ENCODE peak calls at places on chromosomes 16 and 17, in six cellular contexts. S is tibial artery, J is MM.1S, K is mammary epithelial cell, N is OCI-LY7, E is heart left ventricle. Q is an unnamed sample. For H3K36me3, the result is how much of the 10 kb centered on the place peaks cover.

GRCh38 chr16:67770371-67770991 is 35.9 kb downstream of the RANBP10 start:
- DNase-seq in S (no peak), J (no peak), K (no peak), N (no peak), E (no peak), Q (no peak)

GRCh38 chr17:9101356-9101755 is 80.0 kb downstream of the NTN1 start:
- DNase-seq in S (no peak), J (no peak), K (no peak), N (no peak), E (no peak), Q (peak)

GRCh38 chr17:33506889-33507650 is 214.0 kb upstream of the ASIC2 start:
- DNase-seq in S (no peak), J (no peak), K (no peak), N (no peak), E (peak), Q (no peak)

GRCh38 chr17:35797370-35797769 is 1.9 kb upstream of the MMP28 start:
- DNase-seq in S (no peak), J (no peak), K (no peak), N (no peak), E (no peak), Q (no peak)

GRCh38 chr17:71085238-71086033 is 916.1 kb downstream of the KCNJ2 start:
- DNase-seq in S (no peak), J (peak), K (peak), N (peak), E (no peak), Q (no peak)

GRCh38 chr16:77376358-77376757 is 58.5 kb downstream of the ADAMTS18 start:
- DNase-seq in S (no peak), J (no peak), K (no peak), N (peak), E (no peak), Q (no peak)

GRCh38 chr16:23330161-23330560 is 28.1 kb downstream of the SCNN1B start:
- DNase-seq in S (no peak), J (no peak), K (no peak), N (no peak), E (no peak), Q (no peak)

GRCh38 chr17:50129303-50129945 is 536 bp downstream of the SAMD14 start:
- DNase-seq in S (no peak), J (no peak), K (no peak), N (no peak), E (no peak), Q (peak)

GRCh38 chr17:40938981-40939380 is 1.5 kb upstream of the KRT23 start:
- DNase-seq in S (no peak), J (no peak), K (no peak), N (no peak), E (no peak), Q (no peak)

GRCh38 chr16:79870016-79870886 is 269.7 kb upstream of the MAF start:
- DNase-seq in S (no peak), J (no peak), K (no peak), N (no peak), E (no peak), Q (no peak)
- H3K4me3 ChIP-seq in S (no peak), J (no peak), K (no peak), N (no peak), E (no peak), Q (no peak)

GRCh38 chr16:11679250-11679649 is 11.0 kb downstream of the SNN start:
- DNase-seq in S (no peak), J (peak), K (no peak), N (no peak), E (no peak), Q (no peak)

GRCh38 chr16:11677959-11678881 is 10.0 kb downstream of the SNN start:
- DNase-seq in S (no peak), J (peak), K (no peak), N (no peak), E (no peak), Q (no peak)

GRCh38 chr16:11675561-11676511 is 7.6 kb downstream of the SNN start:
- DNase-seq in S (no peak), J (peak), K (peak), N (no peak), E (peak), Q (peak)

GRCh38 chr16:11676799-11677198 is 8.5 kb downstream of the SNN start:
- DNase-seq in S (no peak), J (no peak), K (peak), N (no peak), E (no peak), Q (no peak)

DNA sequence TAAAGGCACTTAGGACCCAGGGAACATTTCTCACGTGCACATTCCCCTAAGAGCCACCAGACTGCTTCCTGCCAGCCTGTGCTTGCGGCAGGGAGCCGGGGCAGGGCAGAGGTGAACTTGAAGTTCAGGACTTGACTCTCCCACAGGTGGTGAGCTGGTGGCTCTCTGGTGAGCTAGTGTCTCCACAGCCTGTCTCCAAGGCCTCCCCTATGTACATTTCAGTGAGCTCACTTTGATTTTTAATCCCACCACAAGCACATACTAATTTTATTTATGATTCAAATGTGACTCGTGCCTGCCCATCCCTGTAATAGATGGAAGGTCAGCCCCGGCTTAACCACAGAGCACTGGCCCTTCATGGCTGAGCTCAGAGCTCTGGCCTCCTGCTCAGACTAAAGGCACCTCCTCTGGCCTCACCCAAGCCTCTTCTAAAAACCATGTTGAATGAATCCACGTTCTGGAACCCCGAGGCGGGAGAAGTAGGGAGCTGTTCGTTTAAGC is 9.2 kb downstream of the SNN start:
- DNase-seq in S (no peak), J (peak), K (peak), N (peak), E (no peak), Q (no peak)
- H3K36me3 ChIP-seq in S (half or more), J (under half), K (under half), N (half or more), E (under half), Q (under half)

DNA sequence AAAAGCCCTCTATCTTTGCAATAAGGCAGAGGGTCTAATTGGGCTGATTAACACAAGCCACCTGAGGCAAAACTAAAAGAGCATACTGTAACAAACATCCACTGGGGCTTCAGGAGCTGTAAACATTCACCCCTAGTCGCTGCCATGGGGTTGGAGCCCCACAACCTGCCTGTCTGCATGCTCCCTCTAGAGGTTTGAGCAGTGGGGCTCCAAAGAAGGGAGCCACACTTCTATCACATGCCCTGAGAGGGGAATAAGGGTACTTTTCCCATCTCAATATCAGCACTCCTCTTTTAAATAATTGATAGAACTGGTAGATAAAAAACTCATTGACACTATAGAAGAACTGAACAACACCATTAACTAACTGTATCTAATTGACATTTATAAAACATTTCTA is 130.1 kb upstream of the COX10 start:
- DNase-seq in S (no peak), J (no peak), K (no peak), N (no peak), E (no peak), Q (no peak)
- TF ChIP-seq CTCF in S (no peak), J (no peak), K (no peak), N (peak), E (no peak), Q (no peak)

DNA sequence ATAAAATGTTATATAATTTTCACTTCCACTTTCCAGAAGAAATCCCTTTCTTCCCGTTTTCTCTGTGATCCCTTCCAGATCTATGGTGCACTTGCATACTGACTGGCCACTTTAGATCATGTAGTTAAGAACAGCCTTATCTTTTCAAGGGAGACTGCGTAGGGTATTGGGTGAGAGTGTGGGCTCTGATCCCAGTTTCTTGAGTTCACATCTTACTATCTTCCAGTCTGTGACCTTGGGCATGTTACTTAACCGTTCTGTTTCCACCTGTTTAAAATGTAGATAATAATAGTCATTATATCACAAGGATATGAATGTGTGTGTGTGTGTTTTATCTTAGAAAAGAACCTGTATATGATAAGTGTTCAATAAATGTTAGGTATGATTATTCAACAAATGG is 83.7 kb downstream of the TANGO6 start:
- DNase-seq in S (no peak), J (no peak), K (no peak), N (no peak), E (no peak), Q (no peak)
- H3K4me3 ChIP-seq in S (no peak), J (no peak), K (no peak), N (no peak), E (no peak), Q (no peak)

Q was measured in pancreas.